ENCODE peak calls at places on chromosomes 4 and X, in four cellular contexts. L is right atrium auricular region, D is neuronal stem cell, Q is mesendoderm. H is an unnamed sample.

GRCh38 chrX:3299626-3300025 is 46.8 kb downstream of the MXRA5 start:
- DNase-seq in L (no peak), D (no peak), Q (no peak), H (no peak)

GRCh38 chrX:130869239-130869638 is 33.8 kb downstream of the ENOX2 start:
- DNase-seq in L (no peak), D (no peak), Q (no peak), H (no peak)

GRCh38 chrX:79506001-79506400 is 138.9 kb upstream of the ITM2A start:
- DNase-seq in L (no peak), D (no peak), Q (no peak), H (no peak)

GRCh38 chrX:18894156-18894555 is 89.8 kb downstream of the PHKA2 start:
- DNase-seq in L (no peak), D (no peak), Q (no peak), H (no peak)

GRCh38 chr4:87406462-87406861 is 15.5 kb upstream of the HSD17B11 start:
- DNase-seq in L (no peak), D (no peak), Q (no peak), H (no peak)

GRCh38 chr4:147968641-147969040 is 236.8 kb downstream of the ARHGAP10 start:
- DNase-seq in L (no peak), D (no peak), Q (no peak), H (no peak)

GRCh38 chr4:184595430-184595829 is 53.8 kb downstream of the CASP3 start:
- DNase-seq in L (no peak), D (no peak), Q (no peak), H (no peak)

GRCh38 chr4:82515705-82516104 is 46.1 kb downstream of the TMEM150C start:
- DNase-seq in L (peak), D (no peak), Q (no peak), H (no peak)

GRCh38 chr4:3255611-3256186 is 6.7 kb downstream of the MSANTD1 start:
- DNase-seq in L (no peak), D (no peak), Q (no peak), H (peak)

GRCh38 chr4:77306496-77306895 is 149.5 kb downstream of the CCNG2 start:
- DNase-seq in L (no peak), D (no peak), Q (no peak), H (no peak)

DNA sequence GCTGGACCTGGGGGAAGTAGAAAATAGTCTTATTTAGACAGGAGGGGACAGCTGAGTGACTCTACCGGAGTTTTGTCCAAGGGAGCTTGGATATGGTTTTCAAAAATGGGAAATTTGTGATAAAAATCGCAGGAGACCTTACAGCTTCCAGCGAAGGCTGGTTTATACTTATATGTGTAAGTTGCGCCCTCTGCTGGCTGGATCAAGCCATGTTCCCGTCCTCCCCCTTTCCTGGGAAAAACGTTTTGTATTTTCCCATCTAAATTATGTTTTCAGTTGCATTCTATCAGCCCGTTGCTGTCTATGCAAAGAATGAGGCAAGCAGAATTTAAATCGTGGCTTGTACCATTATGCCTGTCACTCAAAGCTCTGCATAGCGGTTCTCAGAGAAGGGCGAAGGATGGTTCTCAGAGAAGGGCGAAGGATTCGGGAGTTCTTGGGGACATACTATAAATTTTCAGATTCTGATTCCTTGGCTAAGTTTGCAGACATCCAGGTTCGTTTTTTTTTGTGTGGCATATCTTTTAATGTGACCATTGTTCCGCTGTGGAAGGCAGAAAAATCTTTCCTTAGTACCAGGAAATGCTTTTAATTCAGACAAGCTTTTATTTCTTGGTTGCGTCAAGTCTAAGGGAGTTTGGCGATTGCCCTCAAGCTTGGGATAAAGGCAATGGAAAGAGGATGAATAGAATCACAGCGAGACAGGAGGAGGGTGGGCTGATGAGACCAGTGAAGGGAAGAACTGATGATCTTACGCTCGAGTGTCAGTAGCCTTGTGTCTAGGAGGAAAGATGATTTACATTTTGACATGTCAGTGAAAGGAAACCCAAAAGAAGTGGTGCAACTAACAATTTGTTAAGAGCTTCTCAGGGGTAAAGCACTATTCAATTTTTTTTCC is 128.5 kb upstream of the ARX start:
- DNase-seq in L (peak), D (peak), Q (peak), H (no peak)
- H3K4me3 ChIP-seq in L (no peak), D (no peak), Q (no peak), H (peak)

GRCh38 chrX:11424903-11425674 is 131.9 kb downstream of the AMELX start:
- DNase-seq in L (no peak), D (no peak), Q (no peak), H (no peak)

GRCh38 chrX:11426712-11427081 is 133.5 kb downstream of the AMELX start:
- DNase-seq in L (no peak), D (no peak), Q (no peak), H (no peak)

GRCh38 chrX:11430266-11430665 is 137.1 kb downstream of the AMELX start:
- DNase-seq in L (no peak), D (no peak), Q (no peak), H (no peak)

GRCh38 chrX:11429543-11430085 is 136.4 kb downstream of the AMELX start:
- DNase-seq in L (no peak), D (no peak), Q (no peak), H (no peak)

DNA sequence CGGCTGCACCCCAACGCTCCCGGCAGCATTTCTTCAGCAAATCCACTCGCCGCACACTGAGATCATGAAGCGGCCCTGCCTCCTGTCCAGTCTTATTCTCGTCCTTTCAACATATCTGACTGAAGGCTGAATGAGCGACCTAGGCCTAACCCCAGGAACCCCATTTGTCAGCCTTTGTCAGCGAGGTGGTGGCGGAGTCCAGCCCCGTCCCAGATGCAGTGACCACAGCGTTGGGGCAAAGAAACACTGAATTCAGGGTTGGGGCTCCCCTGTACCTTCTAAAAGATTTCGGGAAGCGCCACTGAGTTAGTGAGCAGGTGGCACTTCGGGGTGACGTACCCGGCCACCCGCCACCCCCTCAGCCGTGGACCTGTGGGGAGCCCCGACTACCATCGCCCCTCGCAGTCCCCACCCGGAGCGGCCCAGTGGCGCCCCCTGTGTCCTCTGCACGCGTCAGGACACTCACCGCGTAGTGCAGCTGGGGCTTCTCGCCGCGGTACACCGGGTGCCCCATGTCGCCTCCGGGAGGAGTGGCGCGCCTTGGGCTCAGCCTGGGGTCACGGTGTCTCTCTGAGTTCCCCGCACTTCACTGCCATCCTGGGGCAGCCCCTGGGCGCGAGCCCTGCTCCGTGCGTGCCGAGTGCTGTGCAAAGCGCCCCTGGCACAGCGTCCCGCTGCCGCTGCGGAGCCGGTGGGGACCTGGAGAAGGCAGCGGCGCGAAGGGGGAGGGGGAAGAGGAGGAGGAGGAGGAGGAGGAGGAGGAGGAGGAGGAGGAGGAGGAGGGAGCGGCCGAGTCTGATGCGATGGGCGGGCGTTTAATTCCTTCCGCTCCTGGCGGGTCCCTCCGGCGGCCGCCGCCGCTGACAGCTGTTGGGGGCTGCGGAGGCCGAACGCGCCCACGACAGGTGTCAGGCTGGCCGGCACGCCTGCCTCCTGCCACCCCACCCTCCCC is 134.1 kb downstream of the AMELX start:
- DNase-seq in L (no peak), D (peak), Q (peak), H (no peak)
- H3K4me3 ChIP-seq in L (peak), D (peak), Q (no peak), H (peak)

DNA sequence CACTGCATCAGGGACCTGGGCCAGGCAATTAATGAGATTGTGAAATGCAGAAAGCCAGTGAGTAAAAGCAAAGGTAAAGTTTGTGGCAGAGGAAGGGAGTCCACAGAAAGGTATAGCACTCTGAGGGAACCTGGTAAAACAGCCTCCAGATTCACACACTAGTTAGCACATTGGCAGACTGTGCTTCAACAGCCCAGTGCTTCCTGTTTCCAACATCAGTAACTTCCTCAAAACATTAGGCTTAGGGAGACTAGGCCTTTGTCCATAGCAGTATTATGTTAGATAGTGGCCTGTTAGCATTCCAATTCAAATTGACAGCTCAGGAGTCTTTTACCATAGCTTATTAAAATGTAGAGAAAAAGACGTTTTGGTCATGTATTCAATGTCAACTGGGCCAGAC is 582.6 kb upstream of the ACTRT1 start:
- DNase-seq in L (no peak), D (no peak), Q (peak), H (no peak)
- H3K4me3 ChIP-seq in L (no peak), D (no peak), Q (no peak), H (no peak)

DNA sequence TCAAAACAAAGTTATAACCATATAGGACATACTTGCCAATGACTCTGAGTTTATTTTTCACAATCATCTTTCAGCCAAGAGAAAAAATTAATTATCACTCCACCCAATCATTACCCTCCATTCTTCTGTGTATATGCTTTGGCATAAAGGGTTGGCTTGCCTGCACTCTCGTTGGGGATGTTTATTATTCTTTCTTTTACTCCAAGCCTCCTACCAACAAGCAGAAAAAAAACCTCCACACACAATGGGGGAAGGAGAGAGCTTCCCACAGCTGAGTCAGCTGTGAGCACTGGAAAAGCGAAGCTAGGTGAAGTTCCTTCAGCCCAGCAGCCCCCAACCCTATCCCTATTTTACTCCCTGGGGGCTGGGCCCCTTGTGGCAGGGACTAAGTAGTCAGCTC is 1.5 kb downstream of the OPHN1 start:
- DNase-seq in L (no peak), D (no peak), Q (no peak), H (no peak)
- H3K4me3 ChIP-seq in L (no peak), D (no peak), Q (no peak), H (peak)

GRCh38 chrX:38352362-38352761 is at the start of gene OTC:
- DNase-seq in L (no peak), D (no peak), Q (no peak), H (no peak)

GRCh38 chrX:38358274-38358673 is 5.9 kb downstream of the OTC start:
- DNase-seq in L (no peak), D (no peak), Q (no peak), H (no peak)
- H3K4me3 ChIP-seq in L (no peak), D (no peak), Q (no peak), H (no peak)

H was measured in coronary artery.